ENCODE peak calls at places on chromosomes 2 and 18, in four cellular contexts. One of them, this sample, is unnamed.

GRCh38 chr2:172102159-172102857 is 392 bp downstream of the DLX2 start:
- DNase-seq in HepG2: no peak
- DNase-seq in GM12878: no peak
- DNase-seq in K562: peak
- DNase-seq in this sample: no peak

GRCh38 chr2:157866202-157866601 is 9.9 kb downstream of the ACVR1 start:
- DNase-seq in HepG2: no peak
- DNase-seq in GM12878: no peak
- DNase-seq in K562: no peak
- DNase-seq in this sample: no peak

GRCh38 chr2:120680136-120680761 is 55.4 kb upstream of the GLI2 start:
- DNase-seq in HepG2: peak
- DNase-seq in GM12878: peak
- DNase-seq in K562: peak
- DNase-seq in this sample: peak

GRCh38 chr18:36492604-36493329 is 195.3 kb downstream of the FHOD3 start:
- DNase-seq in HepG2: no peak
- DNase-seq in GM12878: no peak
- DNase-seq in K562: no peak
- DNase-seq in this sample: no peak

GRCh38 chr2:211766689-211767088 is 771.9 kb downstream of the ERBB4 start:
- DNase-seq in HepG2: no peak
- DNase-seq in GM12878: no peak
- DNase-seq in K562: no peak
- DNase-seq in this sample: no peak

GRCh38 chr2:10220516-10221391 is 82.0 kb upstream of the HPCAL1 start:
- DNase-seq in HepG2: no peak
- DNase-seq in GM12878: no peak
- DNase-seq in K562: peak
- DNase-seq in this sample: no peak

GRCh38 chr2:37390777-37391176 is 46.3 kb downstream of the QPCT start:
- DNase-seq in HepG2: no peak
- DNase-seq in GM12878: no peak
- DNase-seq in K562: no peak
- DNase-seq in this sample: no peak

GRCh38 chr2:53407363-53408080 is 360.1 kb upstream of the CHAC2 start:
- DNase-seq in HepG2: no peak
- DNase-seq in GM12878: no peak
- DNase-seq in K562: no peak
- DNase-seq in this sample: no peak

GRCh38 chr2:202494856-202495604 is 118.9 kb downstream of the BMPR2 start:
- DNase-seq in HepG2: peak
- DNase-seq in GM12878: no peak
- DNase-seq in K562: no peak
- DNase-seq in this sample: no peak

GRCh38 chr2:233650981-233651380 is 14.7 kb downstream of the UGT1A10 start:
- DNase-seq in HepG2: no peak
- DNase-seq in GM12878: no peak
- DNase-seq in K562: no peak
- DNase-seq in this sample: no peak

GRCh38 chr2:127608061-127609011 is 37.6 kb upstream of the GPR17 start:
- DNase-seq in HepG2: no peak
- DNase-seq in GM12878: no peak
- DNase-seq in K562: no peak
- DNase-seq in this sample: no peak

GRCh38 chr2:191376981-191377629 is 131.9 kb downstream of the MYO1B start:
- DNase-seq in HepG2: peak
- DNase-seq in GM12878: peak
- DNase-seq in K562: peak
- DNase-seq in this sample: peak

GRCh38 chr18:11407900-11408299 is 201.5 kb upstream of the SLC35G4 start:
- DNase-seq in HepG2: no peak
- DNase-seq in GM12878: no peak
- DNase-seq in K562: no peak
- DNase-seq in this sample: no peak

GRCh38 chr2:109139002-109139401 is 10.0 kb downstream of the SH3RF3 start:
- DNase-seq in HepG2: no peak
- DNase-seq in GM12878: no peak
- DNase-seq in K562: no peak
- DNase-seq in this sample: no peak

GRCh38 chr2:185201063-185201462 is 537.5 kb upstream of the FSIP2 start:
- DNase-seq in HepG2: no peak
- DNase-seq in GM12878: no peak
- DNase-seq in K562: no peak
- DNase-seq in this sample: no peak

GRCh38 chr2:127044977-127045654 is 61.8 kb downstream of the BIN1 start:
- DNase-seq in HepG2: no peak
- DNase-seq in GM12878: no peak
- DNase-seq in K562: no peak
- DNase-seq in this sample: no peak

GRCh38 chr18:57754577-57755330 is 48.4 kb downstream of the ATP8B1 start:
- DNase-seq in HepG2: no peak
- DNase-seq in GM12878: peak
- DNase-seq in K562: no peak
- DNase-seq in this sample: no peak

GRCh38 chr2:217953531-217953932 is 49.3 kb downstream of the TNS1 start:
- DNase-seq in HepG2: no peak
- DNase-seq in GM12878: no peak
- DNase-seq in K562: no peak
- DNase-seq in this sample: no peak

GRCh38 chr2:101255501-101255900 is 2.8 kb downstream of the CNOT11 start:
- DNase-seq in HepG2: no peak
- DNase-seq in GM12878: no peak
- DNase-seq in K562: no peak
- DNase-seq in this sample: no peak

GRCh38 chr18:69567813-69568488 is 167.3 kb downstream of the DOK6 start:
- DNase-seq in HepG2: peak
- DNase-seq in GM12878: no peak
- DNase-seq in K562: no peak
- DNase-seq in this sample: peak

GRCh38 chr2:212539145-212539880 is 711 bp upstream of the ERBB4 start:
- DNase-seq in HepG2: no peak
- DNase-seq in GM12878: no peak
- DNase-seq in K562: peak
- DNase-seq in this sample: no peak

GRCh38 chr2:136131961-136132839 is 14.3 kb upstream of the CXCR4 start:
- DNase-seq in HepG2: no peak
- DNase-seq in GM12878: peak
- DNase-seq in K562: no peak
- DNase-seq in this sample: no peak

GRCh38 chr2:236776695-236777251 is 207.1 kb downstream of the ACKR3 start:
- DNase-seq in HepG2: no peak
- DNase-seq in GM12878: no peak
- DNase-seq in K562: no peak
- DNase-seq in this sample: peak

GRCh38 chr2:171513719-171514160 is 8.5 kb upstream of the CYBRD1 start:
- DNase-seq in HepG2: no peak
- DNase-seq in GM12878: peak
- DNase-seq in K562: peak
- DNase-seq in this sample: no peak

GRCh38 chr2:234025475-234025874 is 25.0 kb upstream of the SPP2 start:
- DNase-seq in HepG2: no peak
- DNase-seq in GM12878: peak
- DNase-seq in K562: no peak
- DNase-seq in this sample: no peak

GRCh38 chr2:75915851-75916634 is 205.3 kb upstream of the GCFC2 start:
- DNase-seq in HepG2: no peak
- DNase-seq in GM12878: no peak
- DNase-seq in K562: no peak
- DNase-seq in this sample: no peak

GRCh38 chr2:15009681-15010080 is 377.2 kb downstream of the LRATD1 start:
- DNase-seq in HepG2: no peak
- DNase-seq in GM12878: no peak
- DNase-seq in K562: no peak
- DNase-seq in this sample: no peak
- TF ChIP-seq POLR2AphosphoS2 in HepG2: no peak
- TF ChIP-seq POLR2AphosphoS2 in GM12878: no peak
- TF ChIP-seq POLR2AphosphoS2 in K562: no peak
- TF ChIP-seq POLR2AphosphoS2 in this sample: no peak

DNA sequence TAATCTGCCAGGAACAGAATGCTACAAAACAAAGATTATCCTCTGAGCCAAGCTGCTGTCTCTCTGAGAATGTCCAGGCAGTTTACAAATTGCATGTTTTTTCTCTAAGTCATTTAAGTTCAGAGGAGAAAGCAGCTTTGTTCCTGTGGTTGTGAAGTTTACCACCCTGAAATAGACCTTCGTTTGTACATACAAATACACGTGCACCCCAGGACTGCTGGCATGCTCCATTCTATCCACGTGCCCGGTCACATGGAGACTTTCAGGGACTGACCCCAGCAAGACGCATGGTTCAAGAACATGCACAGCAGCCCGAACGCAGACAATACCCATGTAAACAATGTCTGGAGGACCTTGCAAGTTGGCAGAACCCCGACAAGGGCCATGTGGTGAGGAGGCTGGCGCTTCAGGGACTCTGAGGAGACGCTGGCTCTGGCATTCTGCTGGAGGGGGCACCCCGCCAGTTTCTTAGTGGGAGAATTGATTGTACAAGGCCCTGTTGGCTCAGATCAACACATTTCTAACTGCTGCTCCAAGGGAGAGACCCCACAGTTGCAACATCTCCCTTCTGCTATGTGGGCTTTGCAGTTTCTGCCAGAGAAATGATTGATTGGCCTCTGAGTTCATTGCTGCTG is 33.3 kb downstream of the FAM178B start:
- DNase-seq in HepG2: no peak
- DNase-seq in GM12878: no peak
- DNase-seq in K562: no peak
- DNase-seq in this sample: no peak
- TF ChIP-seq POLR2AphosphoS2 in HepG2: no peak
- TF ChIP-seq POLR2AphosphoS2 in GM12878: no peak
- TF ChIP-seq POLR2AphosphoS2 in K562: no peak
- TF ChIP-seq POLR2AphosphoS2 in this sample: no peak

GRCh38 chr18:809985-810642 is 1.9 kb downstream of the YES1 start:
- DNase-seq in HepG2: no peak
- DNase-seq in GM12878: peak
- DNase-seq in K562: no peak
- DNase-seq in this sample: no peak

GRCh38 chr18:805008-805754 is 6.9 kb downstream of the YES1 start:
- DNase-seq in HepG2: no peak
- DNase-seq in GM12878: no peak
- DNase-seq in K562: no peak
- DNase-seq in this sample: no peak

GRCh38 chr18:808502-808901 is 3.5 kb downstream of the YES1 start:
- DNase-seq in HepG2: no peak
- DNase-seq in GM12878: no peak
- DNase-seq in K562: no peak
- DNase-seq in this sample: no peak

GRCh38 chr18:805755-806110 is 6.3 kb downstream of the YES1 start:
- DNase-seq in HepG2: no peak
- DNase-seq in GM12878: peak
- DNase-seq in K562: no peak
- DNase-seq in this sample: no peak

DNA sequence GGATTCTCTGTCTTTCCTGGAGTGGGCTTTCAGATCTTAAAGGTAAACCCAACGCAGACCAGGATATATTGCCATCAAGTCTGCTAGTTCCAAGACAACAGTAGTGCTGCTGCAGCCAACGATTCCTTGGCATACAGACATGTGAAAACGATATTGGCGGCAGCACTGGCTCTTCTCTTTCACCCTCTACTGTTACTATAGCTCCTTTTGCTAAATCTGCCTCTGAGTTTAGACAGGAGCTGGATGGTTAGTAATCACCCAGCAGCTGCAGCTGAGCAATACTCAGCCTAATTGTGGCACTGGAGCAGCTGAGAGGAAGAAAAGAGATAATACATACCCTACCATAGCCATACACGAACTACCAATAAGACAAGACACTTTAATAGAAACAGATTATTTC is 4.0 kb downstream of the YES1 start:
- DNase-seq in HepG2: no peak
- DNase-seq in GM12878: no peak
- DNase-seq in K562: no peak
- DNase-seq in this sample: no peak
- TF ChIP-seq POLR2AphosphoS2 in HepG2: no peak
- TF ChIP-seq POLR2AphosphoS2 in GM12878: no peak
- TF ChIP-seq POLR2AphosphoS2 in K562: no peak
- TF ChIP-seq POLR2AphosphoS2 in this sample: no peak

DNA sequence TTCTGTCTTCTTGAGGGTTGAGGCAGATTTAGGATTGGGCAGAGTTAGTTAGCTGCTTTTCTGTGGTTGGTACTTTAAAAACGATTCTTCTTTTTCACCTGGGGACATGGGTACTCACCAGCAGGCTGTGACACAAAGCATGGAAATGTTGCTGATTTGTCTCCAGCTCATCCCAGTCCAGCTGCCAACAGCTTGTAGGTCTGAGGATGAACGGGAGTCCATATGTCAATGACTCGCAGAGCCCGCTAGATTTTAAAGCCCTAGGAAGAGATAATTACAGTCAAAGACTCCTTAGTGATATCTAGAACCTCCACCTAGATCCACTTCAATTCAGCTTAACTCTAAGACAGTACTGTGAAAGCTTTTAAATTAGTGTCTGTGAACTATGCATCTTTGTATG is 20.8 kb downstream of the DOK1 start:
- DNase-seq in HepG2: no peak
- DNase-seq in GM12878: no peak
- DNase-seq in K562: no peak
- DNase-seq in this sample: no peak
- TF ChIP-seq POLR2AphosphoS2 in HepG2: no peak
- TF ChIP-seq POLR2AphosphoS2 in GM12878: no peak
- TF ChIP-seq POLR2AphosphoS2 in K562: no peak
- TF ChIP-seq POLR2AphosphoS2 in this sample: no peak

DNA sequence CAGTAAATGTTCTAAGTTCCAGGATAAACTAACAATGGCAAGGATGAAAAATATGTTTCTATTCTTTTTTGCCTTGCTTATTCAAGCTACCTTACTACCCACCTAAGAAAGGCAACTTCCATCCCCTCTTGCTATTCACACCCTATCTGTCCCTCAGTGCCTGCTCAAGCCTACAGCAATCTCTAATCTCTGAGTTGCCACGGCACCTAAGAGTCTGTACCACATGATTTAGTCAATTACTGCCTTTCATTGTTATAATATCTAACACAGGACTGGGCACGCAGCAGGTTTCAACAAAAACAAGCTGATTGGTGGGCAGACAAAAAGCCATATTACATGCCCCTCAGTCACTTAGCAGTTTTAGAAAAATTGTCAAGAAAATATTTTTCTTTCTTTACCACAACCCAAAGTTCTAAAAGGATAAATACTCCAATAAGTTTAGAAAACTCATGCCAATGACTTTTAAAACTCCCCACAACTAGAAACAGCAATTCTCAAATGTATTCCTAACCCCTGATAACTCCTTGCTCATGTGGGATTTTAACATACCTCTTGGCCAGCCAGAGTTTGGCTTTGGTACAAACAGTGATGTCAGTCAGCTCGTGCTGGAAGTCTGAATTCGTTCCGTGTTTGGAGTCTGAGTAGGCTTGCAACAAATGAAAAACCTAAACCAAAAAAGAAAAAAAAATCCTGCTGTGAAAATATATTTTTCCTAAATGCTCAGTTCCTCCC is 117.3 kb upstream of the ZFP36L2 start:
- DNase-seq in HepG2: no peak
- DNase-seq in GM12878: no peak
- DNase-seq in K562: no peak
- DNase-seq in this sample: no peak
- TF ChIP-seq POLR2AphosphoS2 in HepG2: no peak
- TF ChIP-seq POLR2AphosphoS2 in GM12878: no peak
- TF ChIP-seq POLR2AphosphoS2 in K562: no peak
- TF ChIP-seq POLR2AphosphoS2 in this sample: no peak